ENCODE peak calls at places on chromosomes 7 and 10, in seven cellular contexts. F is H1, C is HepG2, R is HCT116, G is GM12878, N is K562, O is SK-N-SH. I is an unnamed sample.

GRCh38 chr7:123039269-123039668 is 43.8 kb upstream of the TAS2R16 start:
- DNase-seq in F (no peak), C (no peak), R (no peak), G (no peak), N (no peak), O (no peak), I (no peak)

GRCh38 chr10:124943301-124944092 is 1.6 kb downstream of the ZRANB1 start:
- DNase-seq in F (no peak), C (no peak), R (peak), G (no peak), N (no peak), O (no peak), I (no peak)

GRCh38 chr7:65840446-65840845 is 32.4 kb upstream of the VKORC1L1 start:
- DNase-seq in F (no peak), C (no peak), R (peak), G (peak), N (no peak), O (no peak), I (peak)

GRCh38 chr7:117827861-117828260 is 45.4 kb downstream of the CTTNBP2 start:
- DNase-seq in F (no peak), C (no peak), R (peak), G (no peak), N (no peak), O (no peak), I (no peak)

GRCh38 chr10:79246209-79246581 is 101.1 kb upstream of the PPIF start:
- DNase-seq in F (no peak), C (no peak), R (no peak), G (no peak), N (no peak), O (no peak), I (no peak)

GRCh38 chr10:116769791-116770190 is 27.4 kb upstream of the HSPA12A start:
- DNase-seq in F (no peak), C (peak), R (no peak), G (no peak), N (no peak), O (no peak), I (no peak)

GRCh38 chr7:118467381-118467780 is 242.9 kb downstream of the ANKRD7 start:
- DNase-seq in F (no peak), C (no peak), R (no peak), G (no peak), N (no peak), O (no peak), I (no peak)

GRCh38 chr10:52063159-52063558 is 250.9 kb upstream of the DKK1 start:
- DNase-seq in F (no peak), C (no peak), R (no peak), G (no peak), N (no peak), O (no peak), I (no peak)

GRCh38 chr10:73916761-73917470 is 6.0 kb downstream of the PLAU start:
- DNase-seq in F (no peak), C (no peak), R (no peak), G (no peak), N (peak), O (no peak), I (no peak)

GRCh38 chr7:12436896-12437535 is 33.4 kb upstream of the VWDE start:
- DNase-seq in F (no peak), C (no peak), R (no peak), G (no peak), N (peak), O (peak), I (peak)

GRCh38 chr7:78562191-78562590 is 763.6 kb downstream of the PHTF2 start:
- DNase-seq in F (no peak), C (no peak), R (no peak), G (no peak), N (no peak), O (no peak), I (no peak)

GRCh38 chr7:16083931-16084330 is 337.4 kb downstream of the CRPPA start:
- DNase-seq in F (no peak), C (no peak), R (peak), G (no peak), N (no peak), O (no peak), I (no peak)

GRCh38 chr10:5581670-5582566 is 57.2 kb downstream of the CALML3 start:
- DNase-seq in F (no peak), C (no peak), R (no peak), G (peak), N (no peak), O (no peak), I (no peak)

GRCh38 chr10:1240341-1240775 is 184.2 kb downstream of the WDR37 start:
- DNase-seq in F (peak), C (no peak), R (no peak), G (no peak), N (no peak), O (peak), I (peak)

GRCh38 chr7:22402250-22402649 is 45.3 kb upstream of the RAPGEF5 start:
- DNase-seq in F (no peak), C (no peak), R (no peak), G (no peak), N (no peak), O (no peak), I (no peak)
- TF ChIP-seq JUND in F (no peak), C (no peak), R (no peak), G (no peak), N (no peak), O (no peak), I (no peak)

DNA sequence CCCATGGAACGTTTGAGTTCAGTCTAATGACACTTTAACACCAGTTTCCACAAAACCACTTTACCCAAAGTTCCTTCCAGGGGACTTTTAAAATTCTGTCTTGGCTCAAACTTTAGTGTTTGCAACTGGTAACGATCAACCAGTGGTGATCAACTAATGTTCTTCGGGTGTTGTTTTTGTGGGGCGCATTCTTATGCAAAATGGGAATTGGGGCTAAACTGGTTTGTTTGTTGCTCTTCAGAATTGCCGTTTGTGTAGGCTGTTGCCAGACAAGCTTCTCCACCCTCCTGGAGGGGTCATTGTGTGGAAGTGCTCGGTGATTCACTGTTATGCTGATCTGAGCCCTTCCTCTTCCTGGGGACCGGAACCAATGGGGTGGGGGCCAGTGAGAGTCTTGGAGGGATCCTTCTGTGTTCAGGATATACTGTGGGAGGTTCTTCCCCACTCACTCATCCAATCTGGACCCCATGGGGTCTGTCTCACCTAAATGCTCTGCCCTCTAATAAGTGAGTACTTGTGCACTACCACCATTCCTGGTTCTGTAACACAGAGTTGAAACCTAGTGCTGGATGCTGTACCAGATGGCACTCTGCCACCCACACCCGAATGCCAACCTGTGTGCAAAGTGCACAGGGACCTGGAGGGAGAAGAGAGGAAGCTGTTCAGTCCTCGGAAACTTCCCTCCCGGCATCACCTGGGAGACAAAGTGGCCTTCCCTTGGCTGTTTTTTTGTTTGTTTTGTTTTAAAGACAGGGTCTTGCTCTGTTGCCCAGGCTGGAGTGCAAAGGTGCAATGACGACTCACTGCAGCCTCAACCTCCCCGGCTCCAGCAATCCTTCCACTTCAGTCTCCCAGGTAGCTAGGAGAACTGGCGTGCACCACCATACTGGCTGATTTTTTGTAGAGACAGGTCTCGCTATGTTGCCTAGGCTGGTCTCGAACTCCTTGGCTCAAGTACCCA is 2.1 kb downstream of the NFE2L3 start:
- DNase-seq in F (peak), C (no peak), R (no peak), G (no peak), N (peak), O (no peak), I (no peak)
- TF ChIP-seq JUND in F (peak), C (no peak), R (no peak), G (no peak), N (no peak), O (no peak), I (no peak)

DNA sequence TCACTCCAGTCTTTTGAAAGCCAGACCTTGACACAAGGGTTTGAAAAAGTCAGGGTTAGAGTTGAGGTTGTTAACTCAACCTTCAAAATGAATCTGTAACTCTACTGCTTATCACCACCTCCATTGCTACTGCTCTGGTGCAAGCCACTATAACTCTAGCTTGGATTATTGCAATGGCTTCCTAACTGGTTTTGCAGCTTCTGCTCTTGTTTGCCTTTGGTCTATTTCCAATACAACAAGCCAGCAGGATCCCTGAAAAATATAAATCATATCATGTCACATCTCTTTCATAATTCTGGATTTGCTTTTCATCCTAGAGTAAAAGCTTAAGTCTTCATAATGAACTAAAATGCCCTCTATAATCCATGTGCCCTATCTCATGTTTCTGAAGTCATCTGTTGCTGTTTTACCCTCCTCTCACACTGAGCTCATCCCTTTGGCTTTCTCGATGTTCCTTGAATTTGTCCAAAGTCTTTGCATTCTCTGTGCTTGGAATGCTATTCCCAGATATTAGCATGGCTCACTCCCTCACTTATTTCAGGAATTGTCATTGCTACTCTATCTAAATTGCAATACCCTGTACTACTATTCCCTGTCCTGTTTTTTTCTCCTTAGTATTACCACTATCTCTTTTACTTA is 11.0 kb downstream of the TAS2R60 start:
- DNase-seq in F (no peak), C (no peak), R (no peak), G (no peak), N (no peak), O (no peak), I (peak)
- TF ChIP-seq JUND in F (no peak), C (no peak), R (no peak), G (no peak), N (no peak), O (no peak), I (no peak)

GRCh38 chr7:95725170-95725569 is 47.2 kb upstream of the DYNC1I1 start:
- DNase-seq in F (no peak), C (no peak), R (no peak), G (no peak), N (no peak), O (no peak), I (no peak)

GRCh38 chr7:95718556-95719410 is 53.6 kb upstream of the DYNC1I1 start:
- DNase-seq in F (no peak), C (no peak), R (peak), G (no peak), N (peak), O (peak), I (peak)

DNA sequence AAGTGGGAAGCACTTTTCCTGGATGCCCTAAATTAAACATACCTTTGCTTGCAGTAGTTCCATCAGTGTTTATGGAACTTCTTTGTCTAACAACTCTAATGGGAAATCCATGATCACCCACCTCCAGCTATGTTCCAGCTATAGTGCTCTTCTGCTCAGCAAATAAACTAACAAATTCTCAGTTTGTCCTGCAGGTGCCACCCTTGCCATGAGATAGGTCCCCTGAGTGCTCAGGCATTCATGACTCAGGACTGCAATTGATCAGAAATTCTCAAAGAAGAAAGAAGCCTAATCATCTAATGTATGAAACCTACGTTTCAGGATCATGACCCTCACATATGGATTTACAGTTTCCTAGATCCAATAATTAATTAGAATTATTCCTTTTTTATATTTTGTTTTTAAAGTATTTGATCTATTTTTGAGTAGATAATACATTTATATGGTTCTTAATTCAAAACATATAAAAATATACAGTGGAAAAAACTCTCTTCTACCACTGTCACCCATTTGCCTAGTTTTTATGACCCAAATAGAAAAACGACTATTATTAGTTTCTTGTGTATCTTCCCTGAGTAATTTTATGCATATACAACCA is 48.7 kb upstream of the DYNC1I1 start:
- DNase-seq in F (peak), C (peak), R (peak), G (peak), N (peak), O (peak), I (peak)
- TF ChIP-seq JUND in F (no peak), C (no peak), R (no peak), G (no peak), N (no peak), O (no peak), I (no peak)

DNA sequence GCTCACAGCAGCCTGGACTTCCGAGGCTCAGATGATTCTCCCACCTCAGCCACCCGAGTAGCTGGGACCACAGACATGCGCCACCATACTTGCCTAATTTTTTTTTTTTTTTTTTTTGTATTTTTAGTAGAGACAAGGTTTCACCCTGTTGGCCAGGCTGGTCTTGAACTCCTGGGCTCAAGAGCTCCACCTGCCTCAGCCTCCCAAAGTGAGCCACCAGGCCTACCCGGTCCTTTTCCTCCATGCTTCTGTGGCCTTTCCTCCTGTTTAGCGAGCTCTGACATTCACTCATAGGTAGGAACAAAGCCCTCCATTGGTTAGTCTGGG is 50.1 kb upstream of the SRPK2 start:
- DNase-seq in F (no peak), C (peak), R (no peak), G (no peak), N (peak), O (no peak), I (no peak)
- TF ChIP-seq JUND in F (no peak), C (no peak), R (no peak), G (no peak), N (no peak), O (no peak), I (no peak)

GRCh38 chr7:50321678-50322077 is 17.2 kb downstream of the IKZF1 start:
- DNase-seq in F (no peak), C (no peak), R (no peak), G (no peak), N (no peak), O (no peak), I (no peak)
- TF ChIP-seq JUND in F (no peak), C (no peak), R (no peak), G (no peak), N (no peak), O (no peak), I (no peak)

GRCh38 chr10:17669185-17669872 is 25.4 kb downstream of the STAM start:
- DNase-seq in F (no peak), C (no peak), R (no peak), G (peak), N (no peak), O (no peak), I (no peak)
- TF ChIP-seq JUND in F (no peak), C (no peak), R (no peak), G (no peak), N (no peak), O (no peak), I (no peak)

I was measured in T47D.